ENCODE peak calls at places on chromosomes 7 and 10, in five cellular contexts. J, N, S, C and P are unnamed samples.

GRCh38 chr10:51915031-51915542 is 215.7 kb upstream of the CSTF2T start:
- DNase-seq in J (no peak), C (no peak), N (no peak), S (peak; percentile 40), P (no peak)

GRCh38 chr10:49649294-49649693 is 30.2 kb upstream of the C10orf53 start:
- DNase-seq in J (no peak), N (peak; percentile 28), C (no peak), S (peak; percentile 25), P (no peak)

GRCh38 chr7:32518534-32519140 is 23.3 kb downstream of the AVL9 start:
- DNase-seq in N (peak; percentile 82), S (peak; percentile 48), J (no peak), C (no peak), P (no peak)

GRCh38 chr10:113626809-113627370 is 37.0 kb downstream of the NRAP start:
- DNase-seq in C (no peak), S (no peak), J (no peak), N (no peak), P (no peak)

GRCh38 chr7:101162551-101163280 is 2.7 kb downstream of the VGF start:
- DNase-seq in J (no peak), C (no peak), S (peak; percentile 62), N (peak; percentile 84), P (no peak)

GRCh38 chr7:1225462-1226154 is 7.1 kb upstream of the UNCX start:
- DNase-seq in S (peak; percentile 35), N (peak; percentile 85), C (no peak), J (no peak), P (no peak)

GRCh38 chr7:12314199-12314598 is 89.5 kb downstream of the VWDE start:
- DNase-seq in C (no peak), J (no peak), S (no peak), N (no peak), P (no peak)

GRCh38 chr7:12067156-12067831 is 143.8 kb upstream of the TMEM106B start:
- DNase-seq in J (no peak), S (peak; percentile 68), N (peak; percentile 77), C (no peak), P (no peak)

GRCh38 chr7:71682841-71683341 is 550.9 kb downstream of the GALNT17 start:
- DNase-seq in J (no peak), C (no peak), S (no peak), N (peak; percentile 90), P (no peak)

GRCh38 chr7:32043688-32044087 is 26.5 kb downstream of the PDE1C start:
- DNase-seq in S (peak; percentile 43), C (no peak), N (no peak), J (no peak), P (no peak)

GRCh38 chr10:51137741-51138529 is 63.6 kb downstream of the PRKG1 start:
- DNase-seq in J (no peak), N (no peak), C (no peak), S (peak; percentile 29), P (no peak)

GRCh38 chr7:145152589-145152988 is 316.7 kb upstream of the TPK1 start:
- DNase-seq in S (no peak), J (no peak), C (no peak), N (peak; percentile 25), P (no peak)

GRCh38 chr7:115217373-115217772 is 295.5 kb downstream of the MDFIC start:
- DNase-seq in N (no peak), S (peak; percentile 33), C (no peak), J (no peak), P (no peak)

GRCh38 chr10:33986515-33986914 is 652.0 kb upstream of the NRP1 start:
- DNase-seq in N (no peak), C (no peak), S (no peak), J (no peak), P (no peak)

GRCh38 chr7:77327067-77327931 is 88.8 kb downstream of the GSAP start:
- DNase-seq in C (no peak), J (peak; percentile 76), S (peak; percentile 86), N (no peak), P (no peak)

GRCh38 chr10:5511231-5511884 is 12.0 kb upstream of the CALML5 start:
- DNase-seq in C (no peak), N (no peak), S (no peak), J (peak; percentile 40), P (no peak)

GRCh38 chr10:47449102-47449978 is 34.6 kb downstream of the ANXA8 start:
- DNase-seq in S (no peak), C (no peak), J (no peak), N (no peak), P (no peak)

GRCh38 chr7:5549096-5549896 is 125.7 kb upstream of the TNRC18 start:
- DNase-seq in N (no peak), S (peak; percentile 56), C (no peak), J (no peak), P (no peak)

GRCh38 chr7:30113144-30113543 is 21.6 kb upstream of the MTURN start:
- DNase-seq in N (no peak), J (no peak), S (no peak), C (no peak), P (no peak)

GRCh38 chr10:124870854-124871425 is 69.3 kb downstream of the ABRAXAS2 start:
- DNase-seq in C (no peak), S (no peak), N (no peak), J (no peak), P (no peak)

GRCh38 chr7:48112431-48113165 is 23.5 kb downstream of the UPP1 start:
- DNase-seq in S (no peak), C (no peak), J (no peak), N (no peak), P (no peak)

GRCh38 chr10:15046626-15047025 is 2.9 kb downstream of the OLAH start:
- DNase-seq in S (peak; percentile 85), J (no peak), C (no peak), N (no peak), P (no peak)

GRCh38 chr7:99737726-99738125 is 2.7 kb upstream of the CYP3A7 start:
- DNase-seq in C (no peak), N (no peak), J (no peak), S (no peak), P (no peak)

GRCh38 chr10:36489181-36489927 is 636.0 kb upstream of the ANKRD30A start:
- DNase-seq in N (no peak), C (no peak), J (no peak), S (peak; percentile 82), P (no peak)

GRCh38 chr10:133272964-133273420 is 3.7 kb downstream of the ADAM8 start:
- DNase-seq in N (no peak), C (no peak), J (no peak), S (no peak), P (no peak)

GRCh38 chr10:78543749-78544446 is 510.2 kb downstream of the RPS24 start:
- DNase-seq in J (peak; percentile 91), S (peak; percentile 98), C (peak; percentile 63), N (peak; percentile 38), P (no peak)

GRCh38 chr10:13938940-13939339 is 352.2 kb downstream of the PRPF18 start:
- DNase-seq in N (no peak), S (no peak), J (no peak), C (no peak), P (no peak)

GRCh38 chr10:124588736-124589451 is 127.3 kb downstream of the LHPP start:
- DNase-seq in S (peak; percentile 45), N (no peak), J (peak; percentile 84), C (no peak), P (no peak)

GRCh38 chr10:63573068-63573697 is 52.0 kb downstream of the REEP3 start:
- DNase-seq in N (no peak), S (peak; percentile 65), C (no peak), J (no peak), P (no peak)

DNA sequence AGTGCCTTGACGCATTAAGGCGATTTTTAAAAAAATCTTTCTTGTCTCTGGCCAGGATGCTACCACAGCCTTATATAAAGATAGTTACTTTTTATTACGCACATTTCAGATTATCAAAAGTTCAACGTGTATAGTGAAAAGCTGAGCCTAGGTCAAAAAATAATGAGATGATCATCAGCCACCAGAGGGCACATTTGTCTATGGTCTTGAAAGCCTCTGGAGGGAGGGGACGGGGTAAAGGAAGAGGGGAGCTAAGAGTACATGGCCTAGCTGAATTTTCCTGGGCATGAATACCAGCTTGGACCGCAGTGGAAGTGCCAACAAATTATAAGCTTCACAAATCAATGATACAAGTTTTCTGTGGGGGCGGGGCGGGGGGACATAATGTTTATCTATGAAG is 285.9 kb upstream of the SMIM30 start:
- DNase-seq in S (no peak), C (no peak), N (peak; percentile 53), J (no peak), P (no peak)
- TF ChIP-seq CTCF in S (no peak), C (no peak), N (peak; percentile 64), J (no peak), P (no peak)

DNA sequence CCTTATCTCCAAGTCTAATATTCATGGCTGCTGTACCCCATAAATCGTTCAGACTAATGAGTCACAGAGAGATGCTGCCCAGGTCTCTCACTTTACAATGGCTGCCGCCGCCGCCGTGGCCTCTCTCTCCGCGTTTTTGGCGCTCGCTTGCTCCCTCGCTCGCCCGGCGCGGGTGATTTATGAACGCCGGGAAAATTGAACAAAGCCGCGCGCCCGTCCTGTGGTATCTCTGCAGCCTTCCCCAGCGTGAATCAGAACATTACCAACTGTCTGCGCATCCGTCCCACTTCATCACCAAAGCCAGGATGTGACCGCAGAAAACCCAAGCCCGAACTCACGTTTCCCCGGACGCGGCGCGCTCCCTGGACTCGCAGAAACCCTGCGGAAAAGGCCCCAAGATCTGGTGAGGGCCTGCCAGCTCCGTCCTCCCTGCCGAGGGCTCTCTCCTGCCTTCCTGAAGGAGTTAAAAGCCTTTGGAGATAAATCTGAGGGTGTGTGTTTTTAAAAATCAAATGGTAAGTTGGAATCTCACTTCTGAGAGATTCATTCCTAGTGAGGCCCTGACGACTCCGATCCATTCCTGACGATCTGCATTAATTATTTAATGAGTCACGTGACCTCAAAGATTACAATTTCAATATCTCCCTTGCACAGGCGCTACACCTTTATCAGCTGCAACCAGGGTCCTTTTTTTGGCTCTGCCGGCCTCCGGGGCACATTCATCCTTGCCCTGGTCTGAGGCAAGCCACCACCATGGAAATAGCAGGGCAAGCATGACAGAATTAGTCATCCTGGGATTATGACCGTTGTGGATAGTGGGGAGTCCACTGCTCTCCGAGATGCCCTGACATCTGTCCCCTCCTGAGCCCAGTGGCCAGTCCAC is 6.2 kb downstream of the HOXA4 start:
- DNase-seq in S (no peak), C (no peak), N (no peak), J (no peak), P (no peak)
- H3K27me3 ChIP-seq in S (peaks cover 100% of the 10 kb centered on the region), C (no peaks in the 10 kb centered on the region), N (peaks cover 100% of the 10 kb centered on the region), J (no peaks in the 10 kb centered on the region), P (no peaks in the 10 kb centered on the region)

GRCh38 chr7:83976302-83976701 is 218.3 kb downstream of the SEMA3A start:
- DNase-seq in C (no peak), N (peak; percentile 34), S (peak; percentile 60), J (no peak), P (no peak)
- TF ChIP-seq CTCF in C (peak; percentile 60), N (peak; percentile 78), S (peak; percentile 49), J (peak; percentile 46), P (peak; percentile 73)

GRCh38 chr10:43083764-43084163 is 6.9 kb downstream of the RET start:
- DNase-seq in N (no peak), C (no peak), S (no peak), J (no peak), P (no peak)
- H3K27me3 ChIP-seq in N (peaks cover 10% of the 10 kb centered on the region), C (no peaks in the 10 kb centered on the region), S (peaks cover 10% of the 10 kb centered on the region), J (peaks cover 48% of the 10 kb centered on the region), P (no peaks in the 10 kb centered on the region)

DNA sequence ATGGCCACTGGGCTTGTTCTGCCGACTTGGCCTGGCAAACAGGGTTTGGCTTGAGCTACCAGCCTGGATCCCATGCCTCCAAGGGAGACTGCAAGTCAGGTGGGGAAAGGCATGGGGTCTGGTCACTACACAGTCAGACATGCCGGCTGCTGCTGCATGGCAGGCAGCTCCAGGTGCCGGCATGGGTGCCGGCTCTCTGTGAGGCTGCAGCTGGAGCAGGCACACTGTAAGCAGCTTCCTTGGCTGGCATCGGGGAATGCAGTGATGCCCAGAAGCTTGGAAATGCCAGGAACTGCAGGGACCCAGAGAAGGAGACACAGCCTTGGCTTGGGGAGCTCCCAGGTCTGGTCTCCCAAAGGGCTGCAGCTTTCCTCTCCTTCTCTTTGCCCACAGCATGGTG is 305.5 kb upstream of the NRG3 start:
- DNase-seq in J (no peak), C (no peak), N (no peak), S (no peak), P (no peak)
- TF ChIP-seq CTCF in J (no peak), C (no peak), N (no peak), S (no peak), P (no peak)